ENCODE peak calls at places on chromosomes 5 and 9, in seven cellular contexts. One of them, this sample, is unnamed.

GRCh38 chr9:136748201-136748600 is at the start of gene LCN6:
- DNase-seq in coronary artery: no peak
- DNase-seq in pancreas: no peak
- DNase-seq in IMR-90: no peak
- DNase-seq in GM12865: no peak
- DNase-seq in AG10803: no peak
- DNase-seq in foreskin fibroblast: no peak
- DNase-seq in this sample: no peak

GRCh38 chr5:161096591-161096990 is 244.6 kb upstream of the ATP10B start:
- DNase-seq in pancreas: no peak
- DNase-seq in IMR-90: no peak
- DNase-seq in foreskin fibroblast: no peak
- DNase-seq in AG10803: no peak
- DNase-seq in GM12865: no peak
- DNase-seq in coronary artery: no peak
- DNase-seq in this sample: no peak

GRCh38 chr5:123906698-123907295 is 394.8 kb downstream of the CSNK1G3 start:
- DNase-seq in coronary artery: no peak
- DNase-seq in GM12865: peak; percentile 15
- DNase-seq in pancreas: no peak
- DNase-seq in IMR-90: no peak
- DNase-seq in foreskin fibroblast: no peak
- DNase-seq in AG10803: no peak
- DNase-seq in this sample: no peak

GRCh38 chr9:99050292-99050911 is 54.5 kb upstream of the TGFBR1 start:
- DNase-seq in coronary artery: no peak
- DNase-seq in GM12865: no peak
- DNase-seq in IMR-90: peak; percentile 75
- DNase-seq in AG10803: no peak
- DNase-seq in foreskin fibroblast: peak; percentile 25
- DNase-seq in pancreas: no peak
- DNase-seq in this sample: no peak

GRCh38 chr5:122053181-122054109 is 24.6 kb downstream of the LOX start:
- DNase-seq in foreskin fibroblast: no peak
- DNase-seq in AG10803: peak; percentile 60
- DNase-seq in IMR-90: peak; percentile 40
- DNase-seq in coronary artery: no peak
- DNase-seq in pancreas: peak; percentile 34
- DNase-seq in GM12865: no peak
- DNase-seq in this sample: no peak

GRCh38 chr5:14406554-14406849 is 175.1 kb upstream of the OTULINL start:
- DNase-seq in IMR-90: peak; percentile 97
- DNase-seq in GM12865: no peak
- DNase-seq in pancreas: no peak
- DNase-seq in foreskin fibroblast: peak; percentile 79
- DNase-seq in AG10803: peak; percentile 74
- DNase-seq in coronary artery: no peak
- DNase-seq in this sample: peak; percentile 87

GRCh38 chr9:91302831-91303230 is 58.9 kb downstream of the AUH start:
- DNase-seq in IMR-90: peak; percentile 93
- DNase-seq in foreskin fibroblast: peak; percentile 77
- DNase-seq in coronary artery: no peak
- DNase-seq in pancreas: no peak
- DNase-seq in GM12865: no peak
- DNase-seq in AG10803: peak; percentile 81
- DNase-seq in this sample: peak; percentile 91

GRCh38 chr5:64576241-64576640 is 70.4 kb downstream of the RGS7BP start:
- DNase-seq in foreskin fibroblast: no peak
- DNase-seq in coronary artery: no peak
- DNase-seq in AG10803: peak; percentile 0
- DNase-seq in GM12865: no peak
- DNase-seq in pancreas: no peak
- DNase-seq in IMR-90: no peak
- DNase-seq in this sample: no peak

GRCh38 chr9:132749316-132749715 is 79.1 kb downstream of the GTF3C4 start:
- DNase-seq in AG10803: no peak
- DNase-seq in pancreas: no peak
- DNase-seq in coronary artery: peak; percentile 57
- DNase-seq in GM12865: no peak
- DNase-seq in IMR-90: no peak
- DNase-seq in foreskin fibroblast: no peak
- DNase-seq in this sample: no peak

GRCh38 chr5:36492998-36493655 is 113.3 kb upstream of the SLC1A3 start:
- DNase-seq in IMR-90: peak; percentile 38
- DNase-seq in coronary artery: no peak
- DNase-seq in AG10803: peak; percentile 24
- DNase-seq in foreskin fibroblast: no peak
- DNase-seq in GM12865: no peak
- DNase-seq in pancreas: no peak
- DNase-seq in this sample: peak; percentile 52

GRCh38 chr5:150446583-150446982 is 3.0 kb downstream of the RPS14 start:
- DNase-seq in pancreas: no peak
- DNase-seq in IMR-90: no peak
- DNase-seq in GM12865: no peak
- DNase-seq in foreskin fibroblast: no peak
- DNase-seq in AG10803: no peak
- DNase-seq in coronary artery: no peak
- DNase-seq in this sample: no peak

GRCh38 chr5:11182441-11183080 is 421.5 kb upstream of the DAP start:
- DNase-seq in IMR-90: peak; percentile 47
- DNase-seq in pancreas: no peak
- DNase-seq in AG10803: peak; percentile 50
- DNase-seq in foreskin fibroblast: peak; percentile 4
- DNase-seq in coronary artery: no peak
- DNase-seq in GM12865: peak; percentile 51
- DNase-seq in this sample: peak; percentile 25

GRCh38 chr9:77158772-77159513 is 18.4 kb upstream of the VPS13A start:
- DNase-seq in coronary artery: no peak
- DNase-seq in AG10803: peak; percentile 53
- DNase-seq in IMR-90: peak; percentile 45
- DNase-seq in pancreas: no peak
- DNase-seq in foreskin fibroblast: peak; percentile 41
- DNase-seq in GM12865: no peak
- DNase-seq in this sample: peak; percentile 92

GRCh38 chr9:706073-706472 is 135.4 kb upstream of the DMRT1 start:
- DNase-seq in foreskin fibroblast: no peak
- DNase-seq in GM12865: no peak
- DNase-seq in coronary artery: no peak
- DNase-seq in IMR-90: no peak
- DNase-seq in AG10803: no peak
- DNase-seq in pancreas: no peak
- DNase-seq in this sample: no peak

GRCh38 chr5:179624841-179625271 is 1.4 kb upstream of the HNRNPH1 start:
- DNase-seq in foreskin fibroblast: no peak
- DNase-seq in GM12865: no peak
- DNase-seq in coronary artery: no peak
- DNase-seq in IMR-90: no peak
- DNase-seq in AG10803: no peak
- DNase-seq in pancreas: peak; percentile 26
- DNase-seq in this sample: no peak

GRCh38 chr5:73454379-73455036 is 5.9 kb upstream of the FOXD1 start:
- DNase-seq in pancreas: no peak
- DNase-seq in IMR-90: peak; percentile 62
- DNase-seq in foreskin fibroblast: no peak
- DNase-seq in coronary artery: no peak
- DNase-seq in AG10803: no peak
- DNase-seq in GM12865: peak; percentile 56
- DNase-seq in this sample: peak; percentile 67

GRCh38 chr5:154484393-154484944 is 6.4 kb upstream of the HAND1 start:
- DNase-seq in AG10803: no peak
- DNase-seq in pancreas: no peak
- DNase-seq in GM12865: no peak
- DNase-seq in coronary artery: no peak
- DNase-seq in IMR-90: no peak
- DNase-seq in foreskin fibroblast: no peak
- DNase-seq in this sample: no peak

GRCh38 chr5:149414405-149415244 is 35.5 kb upstream of the IL17B start:
- DNase-seq in foreskin fibroblast: no peak
- DNase-seq in GM12865: no peak
- DNase-seq in pancreas: no peak
- DNase-seq in IMR-90: peak; percentile 79
- DNase-seq in coronary artery: peak; percentile 84
- DNase-seq in AG10803: peak; percentile 78
- DNase-seq in this sample: no peak

GRCh38 chr5:159893020-159893695 is 23.1 kb upstream of the ADRA1B start:
- DNase-seq in pancreas: no peak
- DNase-seq in foreskin fibroblast: peak; percentile 43
- DNase-seq in AG10803: no peak
- DNase-seq in IMR-90: no peak
- DNase-seq in GM12865: no peak
- DNase-seq in coronary artery: no peak
- DNase-seq in this sample: no peak

GRCh38 chr5:89097103-89097502 is 214.1 kb upstream of the MEF2C start:
- DNase-seq in foreskin fibroblast: no peak
- DNase-seq in coronary artery: no peak
- DNase-seq in IMR-90: no peak
- DNase-seq in AG10803: no peak
- DNase-seq in GM12865: peak; percentile 44
- DNase-seq in pancreas: no peak
- DNase-seq in this sample: no peak

GRCh38 chr5:575636-576035 is 36.5 kb upstream of the CEP72 start:
- DNase-seq in foreskin fibroblast: no peak
- DNase-seq in pancreas: no peak
- DNase-seq in AG10803: no peak
- DNase-seq in IMR-90: no peak
- DNase-seq in GM12865: no peak
- DNase-seq in coronary artery: peak; percentile 29
- DNase-seq in this sample: no peak

GRCh38 chr9:34556231-34556525 is 33.3 kb downstream of the CNTFR start:
- DNase-seq in GM12865: no peak
- DNase-seq in AG10803: no peak
- DNase-seq in IMR-90: no peak
- DNase-seq in coronary artery: no peak
- DNase-seq in pancreas: peak; percentile 23
- DNase-seq in foreskin fibroblast: no peak
- DNase-seq in this sample: no peak

DNA sequence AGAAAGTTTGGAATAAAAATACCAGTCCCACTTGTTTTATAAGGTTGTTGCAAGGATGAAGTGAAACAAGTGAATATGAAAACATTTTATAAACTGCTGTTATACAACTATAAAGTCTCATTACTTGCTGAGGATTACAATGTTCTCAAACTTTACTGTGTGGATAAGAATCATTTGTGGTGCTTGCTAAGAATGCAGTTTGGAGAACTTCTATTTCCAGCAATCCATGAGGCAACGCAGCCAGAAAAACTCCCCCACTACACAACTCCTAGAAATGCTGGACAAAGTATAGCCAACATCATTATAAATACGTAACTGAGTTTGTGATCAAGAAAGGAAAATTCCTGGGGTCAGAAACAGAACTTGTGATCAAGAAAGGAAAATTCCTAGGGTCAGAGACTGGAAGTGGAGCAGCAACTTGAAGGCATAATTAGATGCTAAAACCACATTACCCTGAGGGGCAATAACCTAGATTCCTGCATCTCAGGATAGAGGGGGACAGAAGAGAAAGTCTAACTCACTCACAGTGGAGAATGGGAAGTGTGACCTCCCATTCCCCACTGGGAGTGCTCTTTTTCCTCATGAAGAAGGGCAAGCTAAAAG is 81.1 kb downstream of the MAT2B start:
- DNase-seq in foreskin fibroblast: no peak
- DNase-seq in IMR-90: no peak
- DNase-seq in GM12865: no peak
- DNase-seq in pancreas: no peak
- DNase-seq in coronary artery: no peak
- DNase-seq in AG10803: peak; percentile 28
- DNase-seq in this sample: no peak
- TF ChIP-seq CTCF in foreskin fibroblast: no peak
- TF ChIP-seq CTCF in IMR-90: no peak
- TF ChIP-seq CTCF in GM12865: no peak
- TF ChIP-seq CTCF in pancreas: no peak
- TF ChIP-seq CTCF in coronary artery: no peak
- TF ChIP-seq CTCF in AG10803: no peak
- TF ChIP-seq CTCF in this sample: no peak

GRCh38 chr9:20356392-20357206 is 265.7 kb downstream of the MLLT3 start:
- DNase-seq in IMR-90: peak; percentile 86
- DNase-seq in AG10803: peak; percentile 85
- DNase-seq in coronary artery: no peak
- DNase-seq in GM12865: peak; percentile 85
- DNase-seq in foreskin fibroblast: peak; percentile 81
- DNase-seq in pancreas: no peak
- DNase-seq in this sample: peak; percentile 72
- TF ChIP-seq CTCF in IMR-90: peak; percentile 83
- TF ChIP-seq CTCF in AG10803: peak; percentile 89
- TF ChIP-seq CTCF in coronary artery: peak; percentile 38
- TF ChIP-seq CTCF in GM12865: peak; percentile 72
- TF ChIP-seq CTCF in foreskin fibroblast: peak; percentile 76
- TF ChIP-seq CTCF in pancreas: no peak
- TF ChIP-seq CTCF in this sample: peak; percentile 97

DNA sequence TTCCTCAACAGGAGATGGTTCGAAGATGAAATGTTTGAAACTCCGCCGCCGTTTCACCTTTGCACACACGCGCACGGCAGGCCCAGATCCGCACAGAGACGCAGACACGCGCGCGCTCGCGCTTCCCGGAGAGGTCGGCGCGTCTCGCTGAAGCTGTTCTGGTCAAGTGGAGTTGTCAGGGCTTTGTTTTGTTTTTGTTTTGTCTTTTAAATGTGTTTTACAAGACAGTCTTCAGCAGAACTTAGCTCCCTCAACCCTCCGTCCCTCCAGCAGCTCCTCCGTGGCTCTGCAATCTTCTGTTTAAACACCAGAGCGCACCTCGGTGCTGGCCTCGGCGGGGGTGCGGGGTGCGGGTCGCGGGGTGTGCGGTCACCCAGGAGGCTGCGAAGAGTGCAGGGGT is 5.3 kb upstream of the IRX2 start:
- DNase-seq in AG10803: peak; percentile 36
- DNase-seq in pancreas: peak; percentile 32
- DNase-seq in GM12865: no peak
- DNase-seq in IMR-90: no peak
- DNase-seq in coronary artery: peak; percentile 53
- DNase-seq in foreskin fibroblast: peak; percentile 33
- DNase-seq in this sample: no peak
- TF ChIP-seq CTCF in AG10803: no peak
- TF ChIP-seq CTCF in pancreas: no peak
- TF ChIP-seq CTCF in GM12865: no peak
- TF ChIP-seq CTCF in IMR-90: no peak
- TF ChIP-seq CTCF in coronary artery: no peak
- TF ChIP-seq CTCF in foreskin fibroblast: no peak
- TF ChIP-seq CTCF in this sample: no peak

GRCh38 chr5:34657550-34657921 is 1.4 kb downstream of the RAI14 start:
- DNase-seq in pancreas: peak; percentile 46
- DNase-seq in foreskin fibroblast: no peak
- DNase-seq in IMR-90: peak; percentile 42
- DNase-seq in AG10803: peak; percentile 63
- DNase-seq in coronary artery: no peak
- DNase-seq in GM12865: no peak
- DNase-seq in this sample: peak; percentile 43

GRCh38 chr5:34656001-34656699 is at the start of gene RAI14:
- DNase-seq in pancreas: peak; percentile 89
- DNase-seq in GM12865: peak; percentile 59
- DNase-seq in coronary artery: peak; percentile 92
- DNase-seq in foreskin fibroblast: peak; percentile 94
- DNase-seq in AG10803: peak; percentile 88
- DNase-seq in IMR-90: peak; percentile 85
- DNase-seq in this sample: peak; percentile 81

GRCh38 chr5:34656700-34657549 is 797 bp downstream of the RAI14 start:
- DNase-seq in foreskin fibroblast: no peak
- DNase-seq in pancreas: peak; percentile 81
- DNase-seq in AG10803: no peak
- DNase-seq in GM12865: no peak
- DNase-seq in IMR-90: no peak
- DNase-seq in coronary artery: no peak
- DNase-seq in this sample: peak; percentile 51

GRCh38 chr5:34659168-34659567 is 3.0 kb downstream of the RAI14 start:
- DNase-seq in coronary artery: no peak
- DNase-seq in GM12865: no peak
- DNase-seq in foreskin fibroblast: no peak
- DNase-seq in IMR-90: no peak
- DNase-seq in pancreas: no peak
- DNase-seq in AG10803: no peak
- DNase-seq in this sample: no peak

GRCh38 chr5:34658023-34658422 is 1.9 kb downstream of the RAI14 start:
- DNase-seq in IMR-90: peak; percentile 66
- DNase-seq in pancreas: no peak
- DNase-seq in foreskin fibroblast: peak; percentile 38
- DNase-seq in AG10803: peak; percentile 44
- DNase-seq in GM12865: no peak
- DNase-seq in coronary artery: no peak
- DNase-seq in this sample: peak; percentile 31
- TF ChIP-seq CTCF in IMR-90: peak; percentile 38
- TF ChIP-seq CTCF in pancreas: no peak
- TF ChIP-seq CTCF in foreskin fibroblast: peak; percentile 27
- TF ChIP-seq CTCF in AG10803: peak; percentile 8
- TF ChIP-seq CTCF in GM12865: no peak
- TF ChIP-seq CTCF in coronary artery: no peak
- TF ChIP-seq CTCF in this sample: no peak

This sample was measured in RWPE1.